ENCODE peak calls at places on chromosomes 4 and X, in four cellular contexts. One of them, this sample, is unnamed.
A peak's percentile ranks its signal among the peaks of the same experiment; 100 is the strongest.

GRCh38 chrX:148958896-148959295 is 458.5 kb downstream of the AFF2 start:
- DNase-seq in DND-41: no peak
- DNase-seq in trophoblast cell: no peak
- DNase-seq in GM23248: peak; percentile 14
- DNase-seq in this sample: no peak

GRCh38 chr4:110635155-110635479 is 12.2 kb upstream of the PITX2 start:
- DNase-seq in DND-41: no peak
- DNase-seq in trophoblast cell: no peak
- DNase-seq in GM23248: no peak
- DNase-seq in this sample: no peak

GRCh38 chr4:179671609-179672008 is 2229.4 kb upstream of the AGA start:
- DNase-seq in DND-41: no peak
- DNase-seq in trophoblast cell: no peak
- DNase-seq in GM23248: no peak
- DNase-seq in this sample: no peak

GRCh38 chr4:55074386-55074785 is 51.0 kb downstream of the KDR start:
- DNase-seq in DND-41: no peak
- DNase-seq in trophoblast cell: no peak
- DNase-seq in GM23248: no peak
- DNase-seq in this sample: no peak

GRCh38 chr4:123599920-123600394 is 203.4 kb downstream of the SPRY1 start:
- DNase-seq in DND-41: peak; percentile 90
- DNase-seq in trophoblast cell: no peak
- DNase-seq in GM23248: peak; percentile 10
- DNase-seq in this sample: peak; percentile 77

GRCh38 chr4:145058256-145058655 is 39.7 kb downstream of the ANAPC10 start:
- DNase-seq in DND-41: no peak
- DNase-seq in trophoblast cell: no peak
- DNase-seq in GM23248: no peak
- DNase-seq in this sample: no peak

GRCh38 chrX:15050395-15050794 is 177.2 kb downstream of the MOSPD2 start:
- DNase-seq in DND-41: no peak
- DNase-seq in trophoblast cell: no peak
- DNase-seq in GM23248: no peak
- DNase-seq in this sample: no peak

GRCh38 chrX:11470231-11470630 is 177.0 kb downstream of the AMELX start:
- DNase-seq in DND-41: no peak
- DNase-seq in trophoblast cell: no peak
- DNase-seq in GM23248: peak; percentile 81
- DNase-seq in this sample: no peak

GRCh38 chr4:89640620-89641366 is 196.2 kb downstream of the SNCA start:
- DNase-seq in DND-41: no peak
- DNase-seq in trophoblast cell: peak; percentile 22
- DNase-seq in GM23248: peak; percentile 82
- DNase-seq in this sample: peak; percentile 39

GRCh38 chr4:161522031-161522430 is 641.8 kb downstream of the FSTL5 start:
- DNase-seq in DND-41: no peak
- DNase-seq in trophoblast cell: no peak
- DNase-seq in GM23248: no peak
- DNase-seq in this sample: no peak

GRCh38 chr4:99652596-99653436 is 4.8 kb downstream of the C4orf54 start:
- DNase-seq in DND-41: no peak
- DNase-seq in trophoblast cell: no peak
- DNase-seq in GM23248: no peak
- DNase-seq in this sample: no peak

GRCh38 chr4:34422472-34422871 is 1821.8 kb downstream of the ARAP2 start:
- DNase-seq in DND-41: no peak
- DNase-seq in trophoblast cell: no peak
- DNase-seq in GM23248: peak; percentile 24
- DNase-seq in this sample: no peak

GRCh38 chr4:144712775-144713174 is 66.8 kb downstream of the HHIP start:
- DNase-seq in DND-41: no peak
- DNase-seq in trophoblast cell: no peak
- DNase-seq in GM23248: peak; percentile 56
- DNase-seq in this sample: no peak

GRCh38 chrX:13007519-13008188 is 32.7 kb downstream of the TMSB4X start:
- DNase-seq in DND-41: no peak
- DNase-seq in trophoblast cell: no peak
- DNase-seq in GM23248: peak; percentile 79
- DNase-seq in this sample: no peak

GRCh38 chr4:37999000-37999745 is 39.0 kb downstream of the PTTG2 start:
- DNase-seq in DND-41: no peak
- DNase-seq in trophoblast cell: no peak
- DNase-seq in GM23248: no peak
- DNase-seq in this sample: peak; percentile 41

GRCh38 chr4:54318904-54319303 is 89.8 kb downstream of the PDGFRA start:
- DNase-seq in DND-41: peak; percentile 17
- DNase-seq in trophoblast cell: peak; percentile 29
- DNase-seq in GM23248: peak; percentile 75
- DNase-seq in this sample: peak; percentile 65

GRCh38 chr4:96483308-96484030 is 643.6 kb downstream of the PDHA2 start:
- DNase-seq in DND-41: no peak
- DNase-seq in trophoblast cell: no peak
- DNase-seq in GM23248: no peak
- DNase-seq in this sample: no peak

GRCh38 chr4:168162604-168163003 is 70.3 kb downstream of the ANXA10 start:
- DNase-seq in DND-41: no peak
- DNase-seq in trophoblast cell: no peak
- DNase-seq in GM23248: peak; percentile 8
- DNase-seq in this sample: no peak

GRCh38 chrX:68692651-68693050 is 45.2 kb downstream of the STARD8 start:
- DNase-seq in DND-41: no peak
- DNase-seq in trophoblast cell: no peak
- DNase-seq in GM23248: peak; percentile 49
- DNase-seq in this sample: peak; percentile 16

DNA sequence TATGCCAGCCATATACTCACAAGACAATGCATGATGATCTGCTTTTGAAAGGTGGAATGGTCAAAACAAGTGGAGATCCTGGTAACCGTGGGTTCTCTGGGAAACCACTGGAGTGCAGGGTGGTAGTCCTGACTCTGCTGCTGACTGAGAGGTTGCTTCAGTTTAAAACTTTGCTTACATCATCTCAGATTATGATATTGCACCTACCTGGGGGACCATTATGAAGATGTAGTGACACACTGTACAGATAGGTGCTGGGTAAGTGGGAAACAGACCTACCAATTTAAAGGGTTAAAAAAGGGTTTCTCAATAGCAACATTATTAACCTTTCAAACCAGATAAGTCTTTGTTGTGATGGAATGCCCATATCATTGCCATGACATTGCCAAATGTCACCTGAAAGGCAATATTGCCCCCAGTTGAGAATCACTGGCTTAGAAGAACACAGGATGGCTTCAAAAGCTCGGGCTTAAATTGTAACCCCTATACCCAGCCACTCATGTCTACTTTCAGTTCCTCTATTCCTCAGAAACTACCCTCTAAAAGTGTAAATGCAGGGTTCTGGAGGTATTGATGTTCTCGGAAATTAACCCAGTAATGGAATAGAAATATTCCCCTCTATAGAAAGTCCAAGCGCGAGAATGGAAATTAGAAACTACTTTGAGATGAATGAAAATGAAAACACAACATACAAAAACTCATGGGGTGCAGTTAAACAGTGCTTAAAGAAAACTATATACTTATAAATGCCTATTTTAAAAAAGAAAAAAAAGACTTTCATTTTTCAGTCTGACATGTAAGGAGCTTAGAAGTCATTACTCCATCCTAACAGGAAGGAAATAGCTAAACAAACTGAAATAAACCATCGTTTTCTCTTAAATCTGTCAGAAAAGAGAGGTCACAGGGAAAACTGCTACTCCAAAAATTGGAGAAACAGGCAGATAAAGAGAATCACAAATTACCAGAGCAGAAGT is 65.8 kb downstream of the ARHGEF6 start:
- DNase-seq in DND-41: no peak
- DNase-seq in trophoblast cell: no peak
- DNase-seq in GM23248: no peak
- DNase-seq in this sample: peak; percentile 49
- H3K4me2 ChIP-seq in DND-41: no peak overlapping the region
- H3K4me2 ChIP-seq in trophoblast cell: no peak overlapping the region
- H3K4me2 ChIP-seq in GM23248: no peak overlapping the region
- H3K4me2 ChIP-seq in this sample: peak overlapping the region; percentile 68

GRCh38 chr4:120842046-120842445 is 80.5 kb downstream of the PRDM5 start:
- DNase-seq in DND-41: no peak
- DNase-seq in trophoblast cell: no peak
- DNase-seq in GM23248: peak; percentile 54
- DNase-seq in this sample: no peak

GRCh38 chr4:120839974-120840751 is 82.4 kb downstream of the PRDM5 start:
- DNase-seq in DND-41: no peak
- DNase-seq in trophoblast cell: no peak
- DNase-seq in GM23248: no peak
- DNase-seq in this sample: no peak

GRCh38 chr4:120839624-120839973 is 82.9 kb downstream of the PRDM5 start:
- DNase-seq in DND-41: no peak
- DNase-seq in trophoblast cell: no peak
- DNase-seq in GM23248: no peak
- DNase-seq in this sample: no peak

GRCh38 chr4:120841580-120841979 is 80.9 kb downstream of the PRDM5 start:
- DNase-seq in DND-41: no peak
- DNase-seq in trophoblast cell: no peak
- DNase-seq in GM23248: peak; percentile 35
- DNase-seq in this sample: no peak

DNA sequence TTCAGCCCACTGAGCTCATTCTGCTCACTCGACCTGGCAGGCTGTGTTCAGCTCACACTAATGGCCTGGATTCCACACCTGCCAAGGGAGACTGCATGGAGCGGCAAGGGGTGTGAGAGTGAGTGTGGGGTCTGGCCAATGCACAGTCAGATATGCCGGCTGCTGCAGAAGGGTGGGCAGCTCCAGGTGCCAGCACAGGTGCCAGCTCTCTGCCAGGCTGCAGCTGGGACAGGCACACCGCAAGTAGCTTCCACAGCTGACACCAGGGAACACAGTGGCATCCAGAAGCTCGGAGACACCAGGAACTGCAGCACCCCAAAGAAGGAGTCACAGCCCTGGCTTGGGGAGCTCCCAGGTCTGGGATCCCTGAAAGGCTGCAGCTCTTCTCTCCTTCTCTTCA is 83.7 kb downstream of the PRDM5 start:
- DNase-seq in DND-41: no peak
- DNase-seq in trophoblast cell: no peak
- DNase-seq in GM23248: no peak
- DNase-seq in this sample: no peak
- H3K4me2 ChIP-seq in DND-41: no peak overlapping the region
- H3K4me2 ChIP-seq in trophoblast cell: no peak overlapping the region
- H3K4me2 ChIP-seq in GM23248: no peak overlapping the region
- H3K4me2 ChIP-seq in this sample: no peak overlapping the region

GRCh38 chrX:130680164-130681035 is 222.6 kb downstream of the ENOX2 start:
- DNase-seq in DND-41: no peak
- DNase-seq in trophoblast cell: no peak
- DNase-seq in GM23248: peak; percentile 25
- DNase-seq in this sample: no peak
- H3K4me2 ChIP-seq in DND-41: no peak overlapping the region
- H3K4me2 ChIP-seq in trophoblast cell: no peak overlapping the region
- H3K4me2 ChIP-seq in GM23248: no peak overlapping the region
- H3K4me2 ChIP-seq in this sample: no peak overlapping the region

GRCh38 chrX:53227224-53227765 is 2.3 kb upstream of the KDM5C start:
- DNase-seq in DND-41: no peak
- DNase-seq in trophoblast cell: no peak
- DNase-seq in GM23248: no peak
- DNase-seq in this sample: no peak
- H3K4me2 ChIP-seq in DND-41: no peak overlapping the region
- H3K4me2 ChIP-seq in trophoblast cell: no peak overlapping the region
- H3K4me2 ChIP-seq in GM23248: no peak overlapping the region
- H3K4me2 ChIP-seq in this sample: no peak overlapping the region

GRCh38 chr4:2483237-2483636 is 14.3 kb downstream of the RNF4 start:
- DNase-seq in DND-41: no peak
- DNase-seq in trophoblast cell: no peak
- DNase-seq in GM23248: no peak
- DNase-seq in this sample: no peak
- H3K4me2 ChIP-seq in DND-41: no peak overlapping the region
- H3K4me2 ChIP-seq in trophoblast cell: no peak overlapping the region
- H3K4me2 ChIP-seq in GM23248: no peak overlapping the region
- H3K4me2 ChIP-seq in this sample: no peak overlapping the region

This sample was measured in MM.1S.